ENCODE peak calls at places on chromosomes 4 and X, in eight cellular contexts. W, O, H, N, Z, P, X and B are unnamed samples.

GRCh38 chrX:48833531-48834138 is 1.8 kb downstream of the PCSK1N start:
- ATAC-seq in W (no peak), O (no peak), H (no peak), N (peak), Z (no peak), P (no peak), X (peak), B (no peak)

GRCh38 chr4:122458625-122459024 is 2.1 kb upstream of the IL2 start:
- ATAC-seq in W (no peak), O (peak), H (no peak), N (peak), Z (peak), P (peak), X (peak), B (peak)

GRCh38 chr4:112253382-112254000 is 21.9 kb downstream of the AP1AR start:
- ATAC-seq in W (no peak), O (no peak), H (no peak), N (no peak), Z (no peak), P (no peak), X (peak), B (no peak)

GRCh38 chrX:132330156-132330729 is 111.0 kb upstream of the RAP2C start:
- ATAC-seq in W (no peak), O (no peak), H (no peak), N (peak), Z (no peak), P (no peak), X (no peak), B (no peak)

GRCh38 chr4:100548209-100548579 is 30.4 kb upstream of the EMCN start:
- ATAC-seq in W (no peak), O (no peak), H (no peak), N (no peak), Z (no peak), P (no peak), X (no peak), B (no peak)

GRCh38 chrX:16718824-16719333 is 533 bp upstream of the SYAP1 start:
- ATAC-seq in W (no peak), O (no peak), H (no peak), N (no peak), Z (no peak), P (no peak), X (no peak), B (no peak)

GRCh38 chrX:51737062-51737461 is 6.2 kb upstream of the GSPT2 start:
- ATAC-seq in W (no peak), O (no peak), H (no peak), N (no peak), Z (no peak), P (no peak), X (no peak), B (no peak)

GRCh38 chr4:99144070-99144469 is at the start of gene ADH4:
- ATAC-seq in W (no peak), O (no peak), H (no peak), N (peak), Z (no peak), P (no peak), X (no peak), B (no peak)

GRCh38 chr4:105196523-105197145 is 50.0 kb downstream of the TET2 start:
- ATAC-seq in W (no peak), O (peak), H (peak), N (peak), Z (no peak), P (peak), X (peak), B (no peak)